ENCODE peak calls at places on chromosomes 11 and 22, in four cellular contexts. L, Z, U and Y are unnamed samples.

GRCh38 chr11:70527046-70527395 is 128.7 kb downstream of the CTTN start:
- DNase-seq in U (peak; percentile 46), Z (no peak), L (no peak), Y (no peak)

GRCh38 chr22:42385691-42386090 is 46.5 kb downstream of the NFAM1 start:
- DNase-seq in U (no peak), L (no peak), Z (no peak), Y (no peak)

GRCh38 chr11:64245797-64246623 is 733 bp downstream of the PPP1R14B start:
- DNase-seq in L (peak; percentile 91), Z (peak; percentile 73), U (peak; percentile 76), Y (peak; percentile 93)

GRCh38 chr22:48464246-48464645 is 1363.4 kb downstream of the BRD1 start:
- DNase-seq in U (no peak), L (no peak), Z (no peak), Y (no peak)

GRCh38 chr22:27949421-27949820 is 30.4 kb upstream of the PITPNB start:
- DNase-seq in U (no peak), L (no peak), Z (no peak), Y (no peak)

GRCh38 chr11:15390857-15391256 is 276.1 kb downstream of the INSC start:
- DNase-seq in Z (no peak), L (no peak), U (no peak), Y (no peak)

GRCh38 chr11:109696191-109696897 is 274.4 kb downstream of the C11orf87 start:
- DNase-seq in Z (no peak), L (peak; percentile 10), U (no peak), Y (peak; percentile 5)

GRCh38 chr11:38315151-38315550 is 1717.1 kb upstream of the RAG2 start:
- DNase-seq in Z (no peak), U (no peak), L (no peak), Y (peak; percentile 14)

GRCh38 chr22:47331750-47332149 is 569.3 kb downstream of the TBC1D22A start:
- DNase-seq in L (no peak), Z (no peak), U (no peak), Y (no peak)

GRCh38 chr11:34308049-34308692 is 49.6 kb downstream of the ABTB2 start:
- DNase-seq in Z (no peak), U (no peak), L (peak; percentile 34), Y (peak; percentile 32)

GRCh38 chr22:36925388-36926290 is 12.2 kb downstream of the CSF2RB start:
- DNase-seq in Z (no peak), U (no peak), L (peak; percentile 1), Y (peak; percentile 23)

GRCh38 chr22:50507421-50507990 is at the start of gene LMF2:
- DNase-seq in L (no peak), Z (peak; percentile 91), U (peak; percentile 94), Y (no peak)
- TF ChIP-seq CTCF in L (no peak), Z (no peak), U (no peak), Y (no peak)

GRCh38 chr11:123429336-123429735 is 733 bp upstream of the GRAMD1B start:
- DNase-seq in U (no peak), Z (no peak), L (peak; percentile 86), Y (peak; percentile 90)
- H3K4me3 ChIP-seq in U (no peak overlapping the region), Z (no peak overlapping the region), L (peak overlapping the region; percentile 33), Y (no peak overlapping the region)

GRCh38 chr11:128482092-128482491 is 105.3 kb downstream of the ETS1 start:
- DNase-seq in U (no peak), L (no peak), Z (no peak), Y (no peak)

GRCh38 chr11:128481135-128481534 is 106.2 kb downstream of the ETS1 start:
- DNase-seq in U (no peak), L (peak; percentile 93), Z (no peak), Y (peak; percentile 88)

GRCh38 chr11:128482512-128483191 is 104.7 kb downstream of the ETS1 start:
- DNase-seq in L (peak; percentile 46), Z (no peak), U (no peak), Y (peak; percentile 66)

GRCh38 chr11:128483211-128483788 is 104.1 kb downstream of the ETS1 start:
- DNase-seq in Z (no peak), U (no peak), L (no peak), Y (no peak)

DNA sequence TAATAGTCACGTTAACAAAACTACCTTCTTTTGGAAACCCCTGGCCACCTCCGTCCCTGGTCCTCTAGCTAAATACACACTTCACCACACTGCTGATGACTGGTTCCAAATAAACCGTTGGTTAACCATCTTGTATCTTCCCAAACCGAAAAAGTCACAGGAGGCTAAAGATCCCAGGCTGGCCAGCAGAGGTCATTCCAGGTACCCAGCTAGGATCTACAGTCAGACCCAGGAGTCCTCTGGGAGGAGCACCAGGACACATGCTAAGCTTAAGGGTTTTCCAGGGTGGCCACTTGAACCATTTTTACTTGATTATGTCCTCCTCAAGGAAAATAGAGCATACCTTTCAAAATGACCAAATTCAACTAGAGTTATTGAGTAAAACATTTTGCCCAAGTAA is 103.2 kb downstream of the ETS1 start:
- DNase-seq in L (no peak), U (no peak), Z (no peak), Y (no peak)
- TF ChIP-seq CTCF in L (no peak), U (no peak), Z (no peak), Y (no peak)

DNA sequence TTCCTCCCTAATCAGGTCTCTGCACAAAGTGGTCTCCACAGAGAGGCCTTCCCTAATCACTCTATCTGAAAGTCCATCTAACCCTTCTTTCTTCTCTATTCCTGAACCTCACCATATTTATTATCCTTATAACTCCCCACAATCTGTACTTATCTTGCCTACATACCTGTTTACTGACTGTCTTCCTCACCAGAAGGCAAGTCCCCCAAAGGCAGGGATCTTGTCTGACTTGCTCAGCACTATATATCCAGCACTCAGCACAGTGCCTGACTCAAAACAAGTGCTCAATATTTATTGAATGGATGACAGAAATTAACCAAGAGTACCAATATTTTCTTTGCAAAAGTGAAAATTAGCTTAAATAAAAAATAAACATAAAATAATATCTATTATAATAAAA is 5.5 kb downstream of the DCUN1D5 start:
- DNase-seq in L (peak; percentile 36), Z (no peak), U (no peak), Y (no peak)
- H3K4me3 ChIP-seq in L (no peak overlapping the region), Z (no peak overlapping the region), U (no peak overlapping the region), Y (no peak overlapping the region)

GRCh38 chr11:116459233-116459632 is 313.6 kb downstream of the BUD13 start:
- DNase-seq in Z (peak; percentile 50), L (no peak), U (no peak), Y (no peak)
- TF ChIP-seq CTCF in Z (no peak), L (no peak), U (no peak), Y (no peak)